ENCODE peak calls at places on chromosomes 16 and 17, in seven cellular contexts. H is activated naive CD4-positive, alpha-beta T cell; W is NCI-H69; A is AG09319; O is stimulated activated CD4-positive, alpha-beta T cell treated with anti-CD3 and anti-CD28 coated beads, Interleukin-15, amount 100 ng/mL, for 24 hours; G is stromal cell of bone marrow; M is right cardiac atrium. Y is an unnamed sample.

GRCh38 chr16:86732621-86733297 is 154.4 kb downstream of the FOXL1 start:
- DNase-seq in O (no peak), G (no peak), A (no peak), W (no peak), H (no peak), M (peak), Y (no peak)

GRCh38 chr17:40014375-40014980 is 762 bp upstream of the CSF3 start:
- DNase-seq in G (no peak), A (no peak), M (peak), H (no peak), O (no peak), W (no peak), Y (no peak)

GRCh38 chr16:57304169-57305061 is 19.9 kb upstream of the PLLP start:
- DNase-seq in G (no peak), A (no peak), O (no peak), H (no peak), W (no peak), M (peak), Y (peak)

GRCh38 chr17:60971515-60972369 is 294.1 kb downstream of the BCAS3 start:
- DNase-seq in O (peak), W (peak), A (peak), M (peak), G (peak), H (no peak), Y (no peak)

GRCh38 chr16:88430524-88431446 is 22.3 kb upstream of the ZFPM1 start:
- DNase-seq in O (peak), H (no peak), W (peak), A (no peak), G (no peak), M (peak), Y (no peak)

GRCh38 chr17:50064253-50064991 is 8.5 kb downstream of the ITGA3 start:
- DNase-seq in O (no peak), G (peak), H (no peak), A (peak), W (no peak), M (peak), Y (peak)

GRCh38 chr16:67241008-67241900 is 6.0 kb downstream of the FHOD1 start:
- DNase-seq in A (peak), M (peak), H (no peak), O (no peak), W (no peak), G (peak), Y (peak)

GRCh38 chr17:78844301-78845005 is 3.8 kb upstream of the USP36 start:
- DNase-seq in W (no peak), G (no peak), M (no peak), O (peak), A (no peak), H (no peak), Y (no peak)

GRCh38 chr17:61783120-61783519 is 80.2 kb downstream of the BRIP1 start:
- DNase-seq in A (no peak), M (no peak), O (no peak), G (no peak), H (no peak), W (no peak), Y (no peak)

GRCh38 chr17:73072254-73072962 is 20.1 kb downstream of the SLC39A11 start:
- DNase-seq in G (peak), A (no peak), W (no peak), H (no peak), O (no peak), M (no peak), Y (no peak)

GRCh38 chr16:16045879-16046278 is 96.5 kb downstream of the ABCC1 start:
- DNase-seq in W (no peak), A (no peak), O (no peak), M (no peak), G (no peak), H (no peak), Y (no peak)

GRCh38 chr17:43570518-43570928 is 24.4 kb upstream of the ETV4 start:
- DNase-seq in H (no peak), G (peak), O (no peak), M (no peak), A (no peak), W (no peak), Y (no peak)

GRCh38 chr16:30937692-30938091 is 11.2 kb upstream of the ORAI3 start:
- DNase-seq in W (no peak), O (no peak), A (no peak), H (no peak), M (no peak), G (no peak), Y (no peak)

GRCh38 chr17:38571833-38572274 is 33.9 kb downstream of the SRCIN1 start:
- DNase-seq in G (no peak), A (no peak), W (peak), M (no peak), H (no peak), O (no peak), Y (no peak)

GRCh38 chr17:3976675-3977171 is 12.5 kb upstream of the ATP2A3 start:
- DNase-seq in A (no peak), W (peak), M (peak), H (no peak), O (no peak), G (no peak), Y (peak)

GRCh38 chr17:82049106-82049505 is 2.5 kb downstream of the RFNG start:
- DNase-seq in H (no peak), O (no peak), W (no peak), M (peak), A (no peak), G (no peak), Y (no peak)

GRCh38 chr16:81483064-81483969 is 38.7 kb downstream of the CMIP start:
- DNase-seq in A (no peak), O (no peak), W (no peak), H (no peak), M (no peak), G (no peak), Y (no peak)

GRCh38 chr17:74777884-74778490 is 1.8 kb upstream of the NAT9 start:
- DNase-seq in O (no peak), A (no peak), H (no peak), W (peak), M (no peak), G (no peak), Y (no peak)

GRCh38 chr17:10932938-10933337 is 95.1 kb upstream of the PIRT start:
- DNase-seq in M (no peak), O (no peak), G (no peak), H (no peak), A (no peak), W (no peak), Y (no peak)

GRCh38 chr17:21301593-21302550 is 17.4 kb downstream of the MAP2K3 start:
- DNase-seq in A (no peak), G (no peak), H (no peak), M (peak), O (no peak), W (no peak), Y (peak)

GRCh38 chr17:3924421-3925350 is 8.4 kb upstream of the P2RX1 start:
- DNase-seq in H (no peak), M (peak), G (no peak), O (no peak), A (no peak), W (no peak), Y (no peak)

GRCh38 chr17:67212231-67212630 is 32.8 kb downstream of the HELZ start:
- DNase-seq in W (no peak), M (no peak), O (no peak), A (no peak), G (no peak), H (no peak), Y (no peak)

GRCh38 chr17:29733151-29733550 is 110.4 kb upstream of the CORO6 start:
- DNase-seq in W (no peak), H (no peak), A (no peak), G (no peak), M (no peak), O (no peak), Y (no peak)

GRCh38 chr16:11370084-11370931 is 25.0 kb downstream of the RMI2 start:
- DNase-seq in G (no peak), M (no peak), A (no peak), H (no peak), W (no peak), O (no peak), Y (no peak)

GRCh38 chr16:85010931-85011845 is at the start of gene ZDHHC7:
- DNase-seq in H (peak), G (peak), M (peak), A (peak), O (peak), W (peak), Y (peak)

GRCh38 chr17:46020023-46020735 is 21.1 kb downstream of the STH start:
- DNase-seq in A (no peak), W (no peak), O (peak), M (no peak), G (no peak), H (no peak), Y (no peak)